ENCODE peak calls at places on chromosome 21, in five cellular contexts. L is NCI-H1417 treated with DMSO at 0.1 percent for 48 hours, P is astrocyte of the spinal cord, F is body of pancreas, H is mesenchymal stem cell. Y is an unnamed sample.

GRCh38 chr21:45209046-45209445 is 78.6 kb downstream of the POFUT2 start:
- DNase-seq in L (no peak), P (peak; percentile 64), F (no peak), H (peak; percentile 88), Y (no peak)

GRCh38 chr21:41803316-41803715 is 36.5 kb upstream of the RIPK4 start:
- DNase-seq in L (no peak), P (peak; percentile 15), F (no peak), H (no peak), Y (no peak)

GRCh38 chr21:42654179-42654912 is 925 bp downstream of the PDE9A start:
- DNase-seq in L (no peak), P (no peak), F (no peak), H (peak; percentile 75), Y (no peak)

GRCh38 chr21:15272591-15272990 is 207.8 kb upstream of the NRIP1 start:
- DNase-seq in L (no peak), P (peak; percentile 56), F (no peak), H (no peak), Y (no peak)

GRCh38 chr21:28904961-28905435 is 87.7 kb downstream of the LTN1 start:
- DNase-seq in L (no peak), P (no peak), F (no peak), H (no peak), Y (no peak)

GRCh38 chr21:23837564-23837963 is 1769.7 kb downstream of the MRPL39 start:
- DNase-seq in L (peak; percentile 57), P (no peak), F (no peak), H (no peak), Y (no peak)

GRCh38 chr21:37257526-37257966 is 9.6 kb downstream of the VPS26C start:
- DNase-seq in L (no peak), P (peak; percentile 32), F (no peak), H (peak; percentile 66), Y (peak; percentile 11)

GRCh38 chr21:21559285-21560045 is 561.3 kb downstream of the NCAM2 start:
- DNase-seq in L (no peak), P (no peak), F (no peak), H (no peak), Y (no peak)

GRCh38 chr21:26842976-26843911 is 2.0 kb downstream of the ADAMTS1 start:
- DNase-seq in L (no peak), P (peak; percentile 97), F (peak; percentile 91), H (peak; percentile 96), Y (peak; percentile 96)

GRCh38 chr21:41168391-41169257 is 664 bp downstream of the BACE2 start:
- DNase-seq in L (no peak), P (peak; percentile 62), F (peak; percentile 54), H (no peak), Y (peak; percentile 42)

GRCh38 chr21:45530423-45531113 is 11.7 kb downstream of the SLC19A1 start:
- DNase-seq in L (no peak), P (no peak), F (no peak), H (no peak), Y (no peak)

GRCh38 chr21:38297193-38297592 is 40.4 kb downstream of the KCNJ15 start:
- DNase-seq in L (no peak), P (peak; percentile 89), F (no peak), H (peak; percentile 82), Y (peak; percentile 34)

GRCh38 chr21:38817371-38818335 is 11.9 kb downstream of the ETS2 start:
- DNase-seq in L (no peak), P (peak; percentile 66), F (no peak), H (peak; percentile 89), Y (peak; percentile 87)

GRCh38 chr21:44425307-44425894 is 29.9 kb upstream of the LRRC3 start:
- DNase-seq in L (no peak), P (no peak), F (no peak), H (no peak), Y (no peak)

GRCh38 chr21:45865106-45865835 is 116.3 kb upstream of the COL6A1 start:
- DNase-seq in L (no peak), P (peak; percentile 84), F (no peak), H (peak; percentile 84), Y (peak; percentile 89)

GRCh38 chr21:24023936-24024335 is 1583.3 kb downstream of the MRPL39 start:
- DNase-seq in L (peak; percentile 12), P (no peak), F (no peak), H (no peak), Y (no peak)

GRCh38 chr21:42336065-42336464 is 14.7 kb downstream of the TFF2 start:
- DNase-seq in L (no peak), P (no peak), F (no peak), H (peak; percentile 8), Y (peak; percentile 2)

GRCh38 chr21:36459098-36459497 is 20.8 kb downstream of the CLDN14 start:
- DNase-seq in L (no peak), P (no peak), F (no peak), H (no peak), Y (no peak)

GRCh38 chr21:44904141-44904923 is 16.4 kb downstream of the ITGB2 start:
- DNase-seq in L (no peak), P (no peak), F (no peak), H (no peak), Y (no peak)

GRCh38 chr21:44006017-44006624 is 6.0 kb upstream of the TRAPPC10 start:
- DNase-seq in L (no peak), P (peak; percentile 92), F (no peak), H (peak; percentile 96), Y (peak; percentile 96)

GRCh38 chr21:35102488-35103407 is 53.6 kb upstream of the RUNX1 start:
- DNase-seq in L (no peak), P (peak; percentile 16), F (no peak), H (peak; percentile 75), Y (peak; percentile 27)

GRCh38 chr21:37700641-37701202 is 215.5 kb downstream of the KCNJ6 start:
- DNase-seq in L (peak; percentile 50), P (peak; percentile 75), F (peak; percentile 35), H (peak; percentile 88), Y (peak; percentile 61)

GRCh38 chr21:21439761-21440160 is 441.6 kb downstream of the NCAM2 start:
- DNase-seq in L (no peak), P (no peak), F (no peak), H (no peak), Y (no peak)

GRCh38 chr21:45996311-45997204 is 15.0 kb downstream of the COL6A1 start:
- DNase-seq in L (no peak), P (no peak), F (peak; percentile 10), H (no peak), Y (no peak)

GRCh38 chr21:25313891-25314646 is 293.2 kb downstream of the MRPL39 start:
- DNase-seq in L (peak; percentile 40), P (peak; percentile 60), F (no peak), H (no peak), Y (peak; percentile 18)

GRCh38 chr21:14143999-14144398 is 66.8 kb downstream of the LIPI start:
- DNase-seq in L (no peak), P (no peak), F (no peak), H (no peak), Y (no peak)

GRCh38 chr21:15592271-15592860 is 137.4 kb upstream of the USP25 start:
- DNase-seq in L (peak; percentile 21), P (peak; percentile 59), F (no peak), H (peak; percentile 43), Y (peak; percentile 37)

GRCh38 chr21:45330075-45330781 is 42.5 kb upstream of the POFUT2 start:
- DNase-seq in L (no peak), P (peak; percentile 84), F (peak; percentile 75), H (peak; percentile 88), Y (peak; percentile 74)

GRCh38 chr21:17818158-17819113 is 720 bp downstream of the C21orf91 start:
- DNase-seq in L (no peak), P (peak; percentile 36), F (peak; percentile 40), H (peak; percentile 47), Y (peak; percentile 24)

Y was measured in brain microvascular endothelial cell.